ENCODE peak calls at places on chromosomes 5 and 9, in seven cellular contexts. One of them, this sample, is unnamed.

GRCh38 chr9:86892576-86892975 is 54.7 kb downstream of the GAS1 start:
- DNase-seq in chondrocyte: no peak
- DNase-seq in lower lobe of right lung: no peak
- DNase-seq in WTC11: no peak
- DNase-seq in AG04449: no peak
- DNase-seq in GM12864: no peak
- DNase-seq in spleen: no peak
- DNase-seq in this sample: no peak

GRCh38 chr5:149937610-149938009 is 7.0 kb downstream of the PDE6A start:
- DNase-seq in WTC11: no peak
- DNase-seq in AG04449: no peak
- DNase-seq in spleen: no peak
- DNase-seq in chondrocyte: no peak
- DNase-seq in lower lobe of right lung: no peak
- DNase-seq in GM12864: no peak
- DNase-seq in this sample: no peak

GRCh38 chr5:2387224-2388004 is 364.1 kb downstream of the IRX2 start:
- DNase-seq in chondrocyte: no peak
- DNase-seq in GM12864: no peak
- DNase-seq in spleen: no peak
- DNase-seq in lower lobe of right lung: no peak
- DNase-seq in WTC11: no peak
- DNase-seq in AG04449: no peak
- DNase-seq in this sample: no peak

GRCh38 chr5:151125421-151125820 is 32.2 kb downstream of the ANXA6 start:
- DNase-seq in WTC11: no peak
- DNase-seq in AG04449: no peak
- DNase-seq in chondrocyte: no peak
- DNase-seq in lower lobe of right lung: no peak
- DNase-seq in spleen: no peak
- DNase-seq in GM12864: no peak
- DNase-seq in this sample: peak

GRCh38 chr9:101479337-101480045 is 43.9 kb upstream of the ALDOB start:
- DNase-seq in WTC11: no peak
- DNase-seq in AG04449: no peak
- DNase-seq in lower lobe of right lung: no peak
- DNase-seq in GM12864: no peak
- DNase-seq in chondrocyte: no peak
- DNase-seq in spleen: no peak
- DNase-seq in this sample: no peak

GRCh38 chr9:81032831-81033230 is 656.5 kb downstream of the TLE1 start:
- DNase-seq in spleen: no peak
- DNase-seq in GM12864: no peak
- DNase-seq in chondrocyte: no peak
- DNase-seq in lower lobe of right lung: no peak
- DNase-seq in WTC11: no peak
- DNase-seq in AG04449: no peak
- DNase-seq in this sample: no peak

GRCh38 chr9:132231019-132231701 is 69.3 kb downstream of the NTNG2 start:
- DNase-seq in GM12864: no peak
- DNase-seq in AG04449: no peak
- DNase-seq in spleen: no peak
- DNase-seq in WTC11: no peak
- DNase-seq in lower lobe of right lung: no peak
- DNase-seq in chondrocyte: no peak
- DNase-seq in this sample: no peak

GRCh38 chr5:17288570-17288969 is 71.1 kb downstream of the BASP1 start:
- DNase-seq in AG04449: no peak
- DNase-seq in WTC11: no peak
- DNase-seq in chondrocyte: no peak
- DNase-seq in lower lobe of right lung: no peak
- DNase-seq in spleen: no peak
- DNase-seq in GM12864: no peak
- DNase-seq in this sample: no peak

GRCh38 chr9:83000765-83001164 is 62.2 kb downstream of the RASEF start:
- DNase-seq in WTC11: no peak
- DNase-seq in lower lobe of right lung: no peak
- DNase-seq in AG04449: no peak
- DNase-seq in chondrocyte: no peak
- DNase-seq in GM12864: no peak
- DNase-seq in spleen: no peak
- DNase-seq in this sample: no peak

GRCh38 chr5:90055831-90056328 is 353.7 kb downstream of the CETN3 start:
- DNase-seq in AG04449: peak
- DNase-seq in spleen: no peak
- DNase-seq in GM12864: no peak
- DNase-seq in WTC11: no peak
- DNase-seq in chondrocyte: no peak
- DNase-seq in lower lobe of right lung: no peak
- DNase-seq in this sample: no peak

DNA sequence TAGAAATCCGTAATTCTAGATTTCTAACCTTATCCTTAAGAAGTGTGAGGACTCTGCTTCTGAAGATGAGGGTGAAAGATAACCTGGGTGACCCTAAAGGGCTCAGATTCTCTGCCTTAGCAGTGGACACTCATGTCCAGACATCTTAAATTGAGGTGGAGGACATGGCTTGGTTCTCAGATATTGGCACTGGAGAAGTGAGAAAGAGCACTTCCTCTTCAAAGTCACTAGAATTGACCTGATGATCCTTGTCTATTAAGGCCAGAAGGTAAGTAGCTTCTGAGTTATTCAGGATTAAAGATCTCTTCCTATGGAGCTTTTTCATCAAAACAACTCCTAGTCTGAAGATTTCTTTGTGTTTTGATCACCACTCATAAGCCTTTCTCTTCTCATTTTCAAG is 54.8 kb downstream of the C9 start:
- DNase-seq in spleen: no peak
- DNase-seq in AG04449: no peak
- DNase-seq in GM12864: no peak
- DNase-seq in WTC11: no peak
- DNase-seq in lower lobe of right lung: no peak
- DNase-seq in chondrocyte: no peak
- DNase-seq in this sample: no peak
- TF ChIP-seq CTCF in spleen: no peak
- TF ChIP-seq CTCF in AG04449: no peak
- TF ChIP-seq CTCF in GM12864: no peak
- TF ChIP-seq CTCF in WTC11: no peak
- TF ChIP-seq CTCF in lower lobe of right lung: no peak
- TF ChIP-seq CTCF in chondrocyte: no peak
- TF ChIP-seq CTCF in this sample: no peak

GRCh38 chr5:167063788-167064187 is 1227.7 kb upstream of the WWC1 start:
- DNase-seq in WTC11: no peak
- DNase-seq in lower lobe of right lung: no peak
- DNase-seq in spleen: no peak
- DNase-seq in GM12864: no peak
- DNase-seq in chondrocyte: no peak
- DNase-seq in AG04449: no peak
- DNase-seq in this sample: no peak

GRCh38 chr5:167064199-167064811 is 1227.1 kb upstream of the WWC1 start:
- DNase-seq in chondrocyte: no peak
- DNase-seq in spleen: no peak
- DNase-seq in lower lobe of right lung: no peak
- DNase-seq in AG04449: no peak
- DNase-seq in WTC11: no peak
- DNase-seq in GM12864: no peak
- DNase-seq in this sample: no peak

GRCh38 chr5:167061695-167062094 is 1229.8 kb upstream of the WWC1 start:
- DNase-seq in chondrocyte: no peak
- DNase-seq in spleen: no peak
- DNase-seq in WTC11: no peak
- DNase-seq in AG04449: no peak
- DNase-seq in lower lobe of right lung: no peak
- DNase-seq in GM12864: no peak
- DNase-seq in this sample: no peak

GRCh38 chr5:167065784-167066183 is 1225.7 kb upstream of the WWC1 start:
- DNase-seq in WTC11: no peak
- DNase-seq in chondrocyte: no peak
- DNase-seq in lower lobe of right lung: no peak
- DNase-seq in AG04449: no peak
- DNase-seq in GM12864: no peak
- DNase-seq in spleen: no peak
- DNase-seq in this sample: no peak
- TF ChIP-seq CTCF in WTC11: no peak
- TF ChIP-seq CTCF in chondrocyte: no peak
- TF ChIP-seq CTCF in lower lobe of right lung: no peak
- TF ChIP-seq CTCF in AG04449: no peak
- TF ChIP-seq CTCF in GM12864: no peak
- TF ChIP-seq CTCF in spleen: no peak
- TF ChIP-seq CTCF in this sample: no peak

GRCh38 chr9:18997151-18997550 is 35.9 kb downstream of the SAXO1 start:
- DNase-seq in AG04449: no peak
- DNase-seq in WTC11: no peak
- DNase-seq in chondrocyte: no peak
- DNase-seq in lower lobe of right lung: no peak
- DNase-seq in GM12864: no peak
- DNase-seq in spleen: no peak
- DNase-seq in this sample: no peak

GRCh38 chr9:19000133-19000532 is 32.9 kb downstream of the SAXO1 start:
- DNase-seq in WTC11: no peak
- DNase-seq in lower lobe of right lung: no peak
- DNase-seq in GM12864: no peak
- DNase-seq in chondrocyte: no peak
- DNase-seq in AG04449: no peak
- DNase-seq in spleen: no peak
- DNase-seq in this sample: no peak

GRCh38 chr9:18999173-18999785 is 33.7 kb downstream of the SAXO1 start:
- DNase-seq in spleen: no peak
- DNase-seq in GM12864: no peak
- DNase-seq in AG04449: no peak
- DNase-seq in chondrocyte: no peak
- DNase-seq in WTC11: no peak
- DNase-seq in lower lobe of right lung: no peak
- DNase-seq in this sample: no peak

GRCh38 chr9:18994263-18994916 is 38.6 kb downstream of the SAXO1 start:
- DNase-seq in chondrocyte: no peak
- DNase-seq in GM12864: no peak
- DNase-seq in WTC11: no peak
- DNase-seq in spleen: no peak
- DNase-seq in AG04449: no peak
- DNase-seq in lower lobe of right lung: no peak
- DNase-seq in this sample: no peak

DNA sequence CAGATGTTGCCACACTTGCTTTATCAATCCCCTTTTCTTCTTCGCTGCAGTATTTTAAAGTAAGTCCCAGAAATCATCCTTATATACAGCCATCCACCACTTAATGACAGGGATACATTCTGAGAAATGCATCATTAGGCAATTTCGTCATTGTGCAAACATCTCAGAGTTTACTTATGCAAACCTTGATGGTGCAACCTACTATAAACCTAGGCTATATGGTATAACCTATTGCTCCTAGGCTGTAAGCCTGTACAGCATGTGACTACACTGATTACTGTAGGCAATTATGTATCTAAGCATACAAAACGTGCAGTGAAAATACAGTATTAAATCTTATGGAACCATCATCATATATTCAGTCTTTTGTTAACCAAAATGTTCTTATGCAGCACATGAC is 36.8 kb downstream of the SAXO1 start:
- DNase-seq in spleen: no peak
- DNase-seq in AG04449: no peak
- DNase-seq in lower lobe of right lung: no peak
- DNase-seq in WTC11: no peak
- DNase-seq in chondrocyte: no peak
- DNase-seq in GM12864: no peak
- DNase-seq in this sample: no peak
- TF ChIP-seq CTCF in spleen: no peak
- TF ChIP-seq CTCF in AG04449: no peak
- TF ChIP-seq CTCF in lower lobe of right lung: no peak
- TF ChIP-seq CTCF in WTC11: no peak
- TF ChIP-seq CTCF in chondrocyte: no peak
- TF ChIP-seq CTCF in GM12864: no peak
- TF ChIP-seq CTCF in this sample: no peak

DNA sequence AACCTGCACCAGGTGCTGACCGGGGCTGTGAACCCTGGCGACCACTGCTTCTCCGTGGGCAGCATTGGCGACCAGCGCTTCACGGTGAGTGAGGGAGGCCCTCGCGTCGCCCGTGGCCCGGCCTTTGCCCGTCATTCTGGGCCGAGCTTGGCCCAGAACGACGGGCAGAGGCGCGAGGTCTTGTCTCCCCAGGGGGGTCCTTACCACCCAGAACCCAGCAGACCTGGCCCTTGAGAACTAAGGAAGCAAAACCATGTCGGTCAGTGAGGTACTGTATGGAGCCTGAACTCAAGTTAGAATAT is 637 bp downstream of the DMXL1 start:
- DNase-seq in GM12864: no peak
- DNase-seq in lower lobe of right lung: no peak
- DNase-seq in spleen: no peak
- DNase-seq in AG04449: no peak
- DNase-seq in WTC11: no peak
- DNase-seq in chondrocyte: no peak
- DNase-seq in this sample: no peak
- TF ChIP-seq CTCF in GM12864: no peak
- TF ChIP-seq CTCF in lower lobe of right lung: no peak
- TF ChIP-seq CTCF in spleen: no peak
- TF ChIP-seq CTCF in AG04449: no peak
- TF ChIP-seq CTCF in WTC11: no peak
- TF ChIP-seq CTCF in chondrocyte: peak
- TF ChIP-seq CTCF in this sample: no peak

GRCh38 chr9:128818839-128819715 is 777 bp downstream of the ENDOG start:
- DNase-seq in chondrocyte: no peak
- DNase-seq in spleen: peak
- DNase-seq in AG04449: no peak
- DNase-seq in GM12864: peak
- DNase-seq in WTC11: peak
- DNase-seq in lower lobe of right lung: peak
- DNase-seq in this sample: peak
- TF ChIP-seq CTCF in chondrocyte: peak
- TF ChIP-seq CTCF in spleen: no peak
- TF ChIP-seq CTCF in AG04449: no peak
- TF ChIP-seq CTCF in GM12864: no peak
- TF ChIP-seq CTCF in WTC11: no peak
- TF ChIP-seq CTCF in lower lobe of right lung: peak
- TF ChIP-seq CTCF in this sample: no peak

DNA sequence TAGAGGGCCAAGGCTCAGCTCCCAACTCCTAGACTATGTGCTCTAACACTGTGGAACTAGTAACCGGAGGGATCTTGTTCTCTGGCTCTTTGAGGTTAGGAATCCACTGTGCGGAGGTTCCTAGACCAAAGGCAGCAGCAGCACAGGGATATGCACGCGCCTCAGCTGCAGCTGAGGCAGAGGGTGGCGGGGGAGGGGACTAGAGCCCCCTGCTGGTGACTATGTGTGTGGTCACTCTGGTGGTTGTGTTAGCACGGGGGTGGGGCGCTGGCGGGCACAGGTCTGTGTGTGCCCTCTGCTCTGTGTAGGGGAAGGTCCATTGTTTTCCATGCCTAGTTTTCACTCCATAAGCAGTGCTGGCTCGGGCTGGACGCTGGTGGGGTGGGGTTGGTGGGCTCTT is 458.0 kb upstream of the IZUMO3 start:
- DNase-seq in GM12864: no peak
- DNase-seq in spleen: peak
- DNase-seq in AG04449: no peak
- DNase-seq in lower lobe of right lung: no peak
- DNase-seq in chondrocyte: no peak
- DNase-seq in WTC11: peak
- DNase-seq in this sample: no peak
- TF ChIP-seq CTCF in GM12864: no peak
- TF ChIP-seq CTCF in spleen: no peak
- TF ChIP-seq CTCF in AG04449: no peak
- TF ChIP-seq CTCF in lower lobe of right lung: no peak
- TF ChIP-seq CTCF in chondrocyte: no peak
- TF ChIP-seq CTCF in WTC11: peak
- TF ChIP-seq CTCF in this sample: no peak